ENCODE peak calls at places on chromosomes 5 and 9, in six cellular contexts. Q is upper lobe of left lung, J is left lung, Z is GM23338, S is pancreas, A is astrocyte of the spinal cord. G is an unnamed sample.

GRCh38 chr5:171842006-171842776 is 56.6 kb downstream of the SMIM23 start:
- DNase-seq in Q (no peak), J (no peak), Z (no peak), S (no peak), A (no peak), G (no peak)

GRCh38 chr9:93117924-93118862 is 15.9 kb downstream of the NINJ1 start:
- DNase-seq in Q (no peak), J (peak), Z (no peak), S (peak), A (no peak), G (peak)

GRCh38 chr5:33235304-33235703 is 205.5 kb upstream of the TARS1 start:
- DNase-seq in Q (no peak), J (no peak), Z (no peak), S (no peak), A (no peak), G (no peak)

GRCh38 chr9:121744002-121744686 is 92.7 kb downstream of the DAB2IP start:
- DNase-seq in Q (no peak), J (no peak), Z (peak), S (no peak), A (peak), G (peak)

GRCh38 chr9:34230556-34230955 is 51.7 kb downstream of the UBAP1 start:
- DNase-seq in Q (no peak), J (no peak), Z (no peak), S (no peak), A (no peak), G (no peak)

GRCh38 chr9:87259543-87259942 is 238.1 kb upstream of the DAPK1 start:
- DNase-seq in Q (no peak), J (no peak), Z (no peak), S (no peak), A (peak), G (no peak)

GRCh38 chr5:8340739-8341344 is 471.9 kb downstream of the MTRR start:
- DNase-seq in Q (no peak), J (no peak), Z (peak), S (no peak), A (peak), G (no peak)

GRCh38 chr5:34656700-34657549 is 797 bp downstream of the RAI14 start:
- DNase-seq in Q (peak), J (peak), Z (peak), S (peak), A (no peak), G (peak)

GRCh38 chr5:57804500-57804899 is 321.9 kb upstream of the ACTBL2 start:
- DNase-seq in Q (no peak), J (no peak), Z (no peak), S (no peak), A (no peak), G (no peak)

GRCh38 chr9:91758491-91758981 is 191.5 kb downstream of the ROR2 start:
- DNase-seq in Q (no peak), J (no peak), Z (peak), S (no peak), A (peak), G (no peak)
- TF ChIP-seq CTCF in Q (no peak), J (peak), Z (peak), S (peak), A (peak), G (peak)

GRCh38 chr5:93589812-93590215 is 6.8 kb downstream of the NR2F1 start:
- DNase-seq in Q (no peak), J (no peak), Z (no peak), S (no peak), A (peak), G (no peak)
- TF ChIP-seq CTCF in Q (no peak), J (no peak), Z (no peak), S (no peak), A (no peak), G (no peak)

GRCh38 chr5:124034963-124035362 is 523.0 kb downstream of the CSNK1G3 start:
- DNase-seq in Q (no peak), J (no peak), Z (no peak), S (no peak), A (no peak), G (no peak)
- TF ChIP-seq CTCF in Q (no peak), J (no peak), Z (no peak), S (no peak), A (no peak), G (no peak)

DNA sequence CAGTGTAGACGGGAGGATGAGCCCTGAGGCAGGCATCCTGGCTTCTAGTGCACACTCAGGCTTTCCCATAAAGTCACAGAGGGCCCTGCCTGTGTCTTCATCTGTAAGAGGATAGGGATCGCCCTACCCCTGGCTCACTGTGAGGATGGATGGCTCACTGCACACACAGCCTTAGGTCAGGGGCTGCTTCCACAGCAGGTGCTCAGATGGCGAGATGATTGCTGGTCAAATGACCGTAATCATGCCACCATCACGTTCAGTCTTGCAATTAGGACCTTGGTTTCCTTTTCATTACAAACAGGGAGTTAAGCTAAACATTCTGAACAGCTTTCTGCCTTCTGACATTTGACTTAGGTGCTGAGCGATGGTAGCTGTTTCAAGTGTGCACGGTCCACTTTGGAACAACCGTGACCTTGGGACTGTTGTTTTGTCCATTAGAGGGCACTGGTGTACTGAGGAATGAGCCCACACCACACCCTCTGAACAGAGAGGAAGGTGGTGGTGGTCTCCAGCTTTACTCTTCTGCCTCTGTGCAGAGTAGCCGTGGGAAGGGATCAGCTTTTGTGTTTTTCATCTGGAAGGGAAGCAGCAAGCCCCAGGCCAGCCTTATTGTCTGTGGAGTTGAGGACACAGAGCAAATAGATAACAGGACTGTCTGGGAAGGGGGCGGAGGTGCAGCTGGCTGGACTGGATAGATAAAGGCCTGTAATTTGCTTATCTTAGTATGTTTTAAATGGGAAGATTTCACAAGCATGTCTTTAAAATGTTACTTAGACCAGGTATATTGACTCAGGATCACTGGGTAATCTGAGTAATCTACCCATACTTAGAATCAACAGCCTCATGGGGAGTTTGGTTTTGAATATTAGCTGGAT is 183.1 kb downstream of the TRIO start:
- DNase-seq in Q (no peak), J (no peak), Z (peak), S (no peak), A (no peak), G (no peak)
- TF ChIP-seq CTCF in Q (no peak), J (no peak), Z (peak), S (peak), A (peak), G (peak)

GRCh38 chr5:151223447-151224264 is at the start of gene CCDC69:
- DNase-seq in Q (peak), J (peak), Z (peak), S (peak), A (peak), G (peak)
- TF ChIP-seq CTCF in Q (no peak), J (peak), Z (no peak), S (no peak), A (peak), G (peak)

DNA sequence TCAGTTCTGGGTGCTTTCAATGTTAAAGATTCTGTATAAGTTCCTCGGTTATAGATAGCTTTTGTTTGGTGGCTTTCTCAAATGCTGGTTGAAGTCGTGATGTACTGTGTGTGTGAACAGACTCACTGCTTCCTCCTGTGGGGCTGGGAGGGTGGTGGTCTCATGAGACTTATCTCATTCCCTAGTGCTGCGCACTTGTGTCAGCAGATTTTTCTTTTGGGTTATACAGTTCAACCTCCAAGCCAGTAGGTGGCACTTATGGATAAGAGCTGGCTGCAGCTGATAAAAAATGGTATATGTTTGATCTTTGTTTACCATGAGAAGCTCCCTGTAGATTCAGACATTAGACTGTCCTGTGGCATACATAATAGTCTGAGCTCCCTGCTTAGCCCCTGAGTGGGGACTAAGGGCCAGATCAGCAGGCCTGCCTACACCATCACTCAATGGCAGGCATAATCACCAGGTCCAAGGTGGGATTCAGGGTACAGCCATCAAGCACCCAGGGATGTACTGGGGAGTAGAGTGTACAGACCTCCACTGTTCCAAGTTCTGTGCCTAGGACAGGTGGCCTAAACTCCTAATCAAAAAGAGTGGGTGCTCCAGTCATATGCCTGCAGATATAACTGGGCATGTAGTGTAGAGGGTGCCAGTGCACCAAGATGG is 174.2 kb downstream of the OXCT1 start:
- DNase-seq in Q (no peak), J (no peak), Z (peak), S (no peak), A (no peak), G (no peak)
- TF ChIP-seq CTCF in Q (no peak), J (no peak), Z (peak), S (no peak), A (peak), G (no peak)

GRCh38 chr9:2634818-2635217 is 13.2 kb downstream of the VLDLR start:
- DNase-seq in Q (no peak), J (no peak), Z (no peak), S (no peak), A (no peak), G (no peak)
- TF ChIP-seq CTCF in Q (no peak), J (no peak), Z (peak), S (no peak), A (no peak), G (no peak)

GRCh38 chr5:66814146-66814991 is 218.2 kb downstream of the MAST4 start:
- DNase-seq in Q (no peak), J (no peak), Z (peak), S (no peak), A (peak), G (no peak)

GRCh38 chr5:66821626-66822429 is 225.6 kb downstream of the MAST4 start:
- DNase-seq in Q (no peak), J (no peak), Z (no peak), S (no peak), A (no peak), G (no peak)

GRCh38 chr5:66820630-66821207 is 224.5 kb downstream of the MAST4 start:
- DNase-seq in Q (no peak), J (no peak), Z (no peak), S (no peak), A (no peak), G (no peak)

GRCh38 chr5:66818935-66819328 is 222.7 kb downstream of the MAST4 start:
- DNase-seq in Q (no peak), J (no peak), Z (no peak), S (no peak), A (no peak), G (no peak)

DNA sequence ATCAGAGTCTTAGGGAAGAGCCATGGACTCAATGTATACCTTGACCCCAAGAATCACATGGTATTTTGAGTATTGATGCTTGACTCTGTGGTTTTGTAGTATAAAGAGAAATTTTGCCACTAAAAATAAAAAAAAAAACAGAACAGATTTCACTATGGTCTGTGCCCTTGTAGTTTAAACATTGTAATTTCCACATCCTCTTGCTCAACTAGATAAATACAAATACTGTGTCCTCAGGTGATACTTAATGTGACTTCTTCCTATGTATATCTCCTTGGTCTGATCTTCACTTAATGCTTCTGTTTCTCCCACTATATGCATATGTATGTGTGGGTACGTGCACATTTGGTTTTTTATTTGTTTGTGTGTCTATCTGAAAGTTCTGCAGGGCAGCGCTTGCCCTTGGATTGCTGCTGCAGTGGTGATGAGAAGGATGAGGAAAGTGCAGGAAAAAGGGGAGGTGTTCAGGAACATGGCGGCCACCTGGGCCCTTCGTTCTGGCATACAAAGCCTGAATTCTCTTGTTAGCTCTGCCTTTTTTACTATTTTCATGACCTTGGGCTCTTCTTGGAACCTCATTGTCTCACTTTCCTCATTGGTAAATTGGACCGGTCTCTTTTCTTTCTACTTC is 222.2 kb downstream of the MAST4 start:
- DNase-seq in Q (no peak), J (no peak), Z (no peak), S (no peak), A (no peak), G (no peak)
- TF ChIP-seq CTCF in Q (no peak), J (no peak), Z (no peak), S (no peak), A (no peak), G (no peak)